ENCODE peak calls at places on chromosomes 2 and 18, in nine cellular contexts. R, C, Y, W, M, T, X, L and I are unnamed samples.
A peak's percentile ranks its signal among the peaks of the same experiment; 100 is the strongest.

GRCh38 chr2:238557431-238557830 is 130.7 kb downstream of the ASB1 start:
- DNase-seq in W (no peak), Y (no peak), C (no peak), T (no peak), X (no peak), M (no peak), L (no peak), R (no peak), I (no peak)

GRCh38 chr2:172545408-172546075 is 10.3 kb upstream of the PDK1 start:
- DNase-seq in T (no peak), M (no peak), X (no peak), Y (no peak), R (no peak), W (no peak), C (no peak), L (no peak), I (no peak)

GRCh38 chr2:86038291-86039081 is 67.2 kb downstream of the POLR1A start:
- DNase-seq in M (no peak), W (no peak), R (peak; percentile 60), X (no peak), Y (peak; percentile 55), T (peak; percentile 33), C (peak; percentile 47), L (no peak), I (peak; percentile 22)

GRCh38 chr2:51601706-51602105 is 569.8 kb upstream of the NRXN1 start:
- DNase-seq in C (no peak), T (no peak), W (no peak), L (no peak), X (no peak), M (no peak), Y (no peak), R (no peak), I (no peak)

GRCh38 chr18:8177330-8178016 is 431.8 kb upstream of the RAB12 start:
- DNase-seq in L (peak; percentile 17), M (peak; percentile 22), T (no peak), X (no peak), Y (no peak), C (no peak), W (no peak), R (no peak), I (no peak)

GRCh38 chr2:46339676-46340459 is 42.7 kb downstream of the EPAS1 start:
- DNase-seq in Y (no peak), R (no peak), L (peak; percentile 73), W (no peak), X (no peak), T (no peak), C (peak; percentile 74), M (peak; percentile 63), I (peak; percentile 62)

GRCh38 chr2:9800975-9801723 is 42.1 kb upstream of the TAF1B start:
- DNase-seq in T (peak; percentile 88), W (no peak), M (peak; percentile 50), R (peak; percentile 75), X (no peak), C (peak; percentile 78), Y (peak; percentile 59), L (peak; percentile 63), I (no peak)

GRCh38 chr2:122949523-122949922 is 1075.6 kb upstream of the CNTNAP5 start:
- DNase-seq in Y (no peak), W (no peak), X (no peak), L (no peak), R (no peak), C (no peak), M (no peak), T (no peak), I (no peak)

GRCh38 chr2:11932896-11933295 is 186.5 kb downstream of the LPIN1 start:
- DNase-seq in T (no peak), M (no peak), R (no peak), X (no peak), L (no peak), C (no peak), Y (no peak), W (no peak), I (no peak)

GRCh38 chr2:53964237-53964952 is 6.4 kb downstream of the PSME4 start:
- DNase-seq in C (no peak), M (no peak), Y (no peak), W (no peak), X (no peak), T (no peak), R (no peak), L (no peak), I (no peak)

GRCh38 chr18:32200766-32201165 is 10.9 kb downstream of the MEP1B start:
- DNase-seq in M (no peak), T (no peak), L (no peak), Y (no peak), W (no peak), R (no peak), C (no peak), X (no peak), I (no peak)